ENCODE peak calls at places on chromosome 2, in seven cellular contexts. H is posterior vena cava, I is COR-L47, X is aorta, M is A549, T is left ventricle myocardium inferior, D is NCI-H2029 treated with DMSO at 0.1 percent for 48 hours. W is an unnamed sample.

GRCh38 chr2:167550448-167550847 is 662.2 kb downstream of the XIRP2 start:
- DNase-seq in H (no peak), I (peak), X (no peak), M (peak), T (no peak), D (no peak), W (no peak)

GRCh38 chr2:121824264-121824663 is 68.8 kb downstream of the TSN start:
- DNase-seq in H (no peak), I (no peak), X (no peak), M (no peak), T (no peak), D (no peak), W (no peak)

GRCh38 chr2:216078776-216079175 is 2.8 kb downstream of the PECR start:
- DNase-seq in H (no peak), I (no peak), X (no peak), M (no peak), T (no peak), D (no peak), W (no peak)

GRCh38 chr2:59174536-59175243 is 933.6 kb upstream of the FANCL start:
- DNase-seq in H (no peak), I (no peak), X (no peak), M (no peak), T (no peak), D (no peak), W (no peak)

GRCh38 chr2:141767051-141767450 is 363.8 kb downstream of the LRP1B start:
- DNase-seq in H (no peak), I (no peak), X (no peak), M (no peak), T (no peak), D (no peak), W (no peak)

GRCh38 chr2:209591021-209591420 is 167.2 kb downstream of the MAP2 start:
- DNase-seq in H (no peak), I (no peak), X (no peak), M (no peak), T (no peak), D (no peak), W (no peak)

GRCh38 chr2:27075219-27075871 is 3.1 kb upstream of the EMILIN1 start:
- DNase-seq in H (no peak), I (no peak), X (no peak), M (no peak), T (peak), D (no peak), W (no peak)

GRCh38 chr2:188292446-188293239 is 969 bp downstream of the GULP1 start:
- DNase-seq in H (peak), I (peak), X (peak), M (peak), T (peak), D (peak), W (peak)

GRCh38 chr2:35503738-35504160 is 851.8 kb upstream of the CRIM1 start:
- DNase-seq in H (no peak), I (peak), X (no peak), M (no peak), T (no peak), D (no peak), W (no peak)

GRCh38 chr2:196131384-196131861 is 40.0 kb downstream of the STK17B start:
- DNase-seq in H (no peak), I (no peak), X (no peak), M (peak), T (no peak), D (no peak), W (no peak)